ENCODE peak calls at places on chromosome 20, in nine cellular contexts. One of them, this sample, is unnamed.

GRCh38 chr20:2252419-2253060 is 43.3 kb upstream of the TGM3 start:
- DNase-seq in stomach: no peak
- DNase-seq in head of caudate nucleus: no peak
- DNase-seq in pancreas: no peak
- DNase-seq in right cardiac atrium: no peak
- DNase-seq in GM04504: no peak
- DNase-seq in astrocyte of the spinal cord: no peak
- DNase-seq in heart right ventricle: no peak
- DNase-seq in activated CD4-positive, alpha-beta T cell treated with anti-CD3 and anti-CD28 coated beads, Interleukin-2, amount 10 ng/mL, durations not matched to agents 7 days and 5 days: no peak
- DNase-seq in this sample: no peak

GRCh38 chr20:37379967-37380828 is 34.3 kb downstream of the SRC start:
- DNase-seq in astrocyte of the spinal cord: peak
- DNase-seq in right cardiac atrium: peak
- DNase-seq in GM04504: no peak
- DNase-seq in stomach: no peak
- DNase-seq in heart right ventricle: no peak
- DNase-seq in pancreas: no peak
- DNase-seq in activated CD4-positive, alpha-beta T cell treated with anti-CD3 and anti-CD28 coated beads, Interleukin-2, amount 10 ng/mL, durations not matched to agents 7 days and 5 days: no peak
- DNase-seq in head of caudate nucleus: no peak
- DNase-seq in this sample: peak

GRCh38 chr20:21389368-21389767 is 8.0 kb downstream of the NKX2-4 start:
- DNase-seq in astrocyte of the spinal cord: no peak
- DNase-seq in activated CD4-positive, alpha-beta T cell treated with anti-CD3 and anti-CD28 coated beads, Interleukin-2, amount 10 ng/mL, durations not matched to agents 7 days and 5 days: no peak
- DNase-seq in head of caudate nucleus: no peak
- DNase-seq in GM04504: no peak
- DNase-seq in right cardiac atrium: no peak
- DNase-seq in heart right ventricle: no peak
- DNase-seq in stomach: no peak
- DNase-seq in pancreas: no peak
- DNase-seq in this sample: no peak

GRCh38 chr20:58264271-58264670 is 35.8 kb upstream of the ANKRD60 start:
- DNase-seq in GM04504: no peak
- DNase-seq in heart right ventricle: no peak
- DNase-seq in pancreas: no peak
- DNase-seq in stomach: no peak
- DNase-seq in astrocyte of the spinal cord: no peak
- DNase-seq in activated CD4-positive, alpha-beta T cell treated with anti-CD3 and anti-CD28 coated beads, Interleukin-2, amount 10 ng/mL, durations not matched to agents 7 days and 5 days: no peak
- DNase-seq in head of caudate nucleus: no peak
- DNase-seq in right cardiac atrium: no peak
- DNase-seq in this sample: peak

GRCh38 chr20:32968833-32969241 is 35.4 kb downstream of the SUN5 start:
- DNase-seq in GM04504: no peak
- DNase-seq in astrocyte of the spinal cord: no peak
- DNase-seq in stomach: no peak
- DNase-seq in activated CD4-positive, alpha-beta T cell treated with anti-CD3 and anti-CD28 coated beads, Interleukin-2, amount 10 ng/mL, durations not matched to agents 7 days and 5 days: no peak
- DNase-seq in head of caudate nucleus: peak
- DNase-seq in right cardiac atrium: no peak
- DNase-seq in heart right ventricle: no peak
- DNase-seq in pancreas: no peak
- DNase-seq in this sample: no peak

GRCh38 chr20:38252292-38253288 is 7.9 kb downstream of the KIAA1755 start:
- DNase-seq in activated CD4-positive, alpha-beta T cell treated with anti-CD3 and anti-CD28 coated beads, Interleukin-2, amount 10 ng/mL, durations not matched to agents 7 days and 5 days: no peak
- DNase-seq in stomach: no peak
- DNase-seq in heart right ventricle: no peak
- DNase-seq in astrocyte of the spinal cord: peak
- DNase-seq in GM04504: no peak
- DNase-seq in pancreas: no peak
- DNase-seq in head of caudate nucleus: no peak
- DNase-seq in right cardiac atrium: peak
- DNase-seq in this sample: no peak

GRCh38 chr20:47028487-47028886 is 133.8 kb downstream of the EYA2 start:
- DNase-seq in heart right ventricle: no peak
- DNase-seq in astrocyte of the spinal cord: no peak
- DNase-seq in stomach: no peak
- DNase-seq in right cardiac atrium: no peak
- DNase-seq in pancreas: no peak
- DNase-seq in GM04504: no peak
- DNase-seq in head of caudate nucleus: no peak
- DNase-seq in activated CD4-positive, alpha-beta T cell treated with anti-CD3 and anti-CD28 coated beads, Interleukin-2, amount 10 ng/mL, durations not matched to agents 7 days and 5 days: no peak
- DNase-seq in this sample: no peak

GRCh38 chr20:46118481-46119020 is 437 bp downstream of the CD40 start:
- DNase-seq in head of caudate nucleus: no peak
- DNase-seq in astrocyte of the spinal cord: no peak
- DNase-seq in GM04504: no peak
- DNase-seq in stomach: peak
- DNase-seq in activated CD4-positive, alpha-beta T cell treated with anti-CD3 and anti-CD28 coated beads, Interleukin-2, amount 10 ng/mL, durations not matched to agents 7 days and 5 days: no peak
- DNase-seq in heart right ventricle: peak
- DNase-seq in right cardiac atrium: peak
- DNase-seq in pancreas: peak
- DNase-seq in this sample: no peak

GRCh38 chr20:36936341-36936740 is 15.2 kb downstream of the SAMHD1 start:
- DNase-seq in GM04504: no peak
- DNase-seq in pancreas: no peak
- DNase-seq in astrocyte of the spinal cord: no peak
- DNase-seq in heart right ventricle: no peak
- DNase-seq in stomach: no peak
- DNase-seq in activated CD4-positive, alpha-beta T cell treated with anti-CD3 and anti-CD28 coated beads, Interleukin-2, amount 10 ng/mL, durations not matched to agents 7 days and 5 days: no peak
- DNase-seq in head of caudate nucleus: no peak
- DNase-seq in right cardiac atrium: no peak
- DNase-seq in this sample: no peak

GRCh38 chr20:35315199-35316020 is 23.2 kb upstream of the FAM83C start:
- DNase-seq in GM04504: no peak
- DNase-seq in astrocyte of the spinal cord: no peak
- DNase-seq in heart right ventricle: no peak
- DNase-seq in head of caudate nucleus: peak
- DNase-seq in pancreas: no peak
- DNase-seq in stomach: no peak
- DNase-seq in activated CD4-positive, alpha-beta T cell treated with anti-CD3 and anti-CD28 coated beads, Interleukin-2, amount 10 ng/mL, durations not matched to agents 7 days and 5 days: no peak
- DNase-seq in right cardiac atrium: no peak
- DNase-seq in this sample: no peak

GRCh38 chr20:3661836-3662665 is 1.1 kb downstream of the GFRA4 start:
- DNase-seq in activated CD4-positive, alpha-beta T cell treated with anti-CD3 and anti-CD28 coated beads, Interleukin-2, amount 10 ng/mL, durations not matched to agents 7 days and 5 days: no peak
- DNase-seq in stomach: no peak
- DNase-seq in head of caudate nucleus: no peak
- DNase-seq in GM04504: no peak
- DNase-seq in heart right ventricle: no peak
- DNase-seq in astrocyte of the spinal cord: no peak
- DNase-seq in right cardiac atrium: no peak
- DNase-seq in pancreas: no peak
- DNase-seq in this sample: no peak

GRCh38 chr20:288956-289692 is 1.4 kb downstream of the C20orf96 start:
- DNase-seq in activated CD4-positive, alpha-beta T cell treated with anti-CD3 and anti-CD28 coated beads, Interleukin-2, amount 10 ng/mL, durations not matched to agents 7 days and 5 days: no peak
- DNase-seq in stomach: no peak
- DNase-seq in GM04504: no peak
- DNase-seq in astrocyte of the spinal cord: no peak
- DNase-seq in head of caudate nucleus: no peak
- DNase-seq in pancreas: no peak
- DNase-seq in heart right ventricle: no peak
- DNase-seq in right cardiac atrium: no peak
- DNase-seq in this sample: peak

GRCh38 chr20:20064303-20064702 is 12.0 kb downstream of the CFAP61 start:
- DNase-seq in astrocyte of the spinal cord: no peak
- DNase-seq in GM04504: no peak
- DNase-seq in stomach: no peak
- DNase-seq in activated CD4-positive, alpha-beta T cell treated with anti-CD3 and anti-CD28 coated beads, Interleukin-2, amount 10 ng/mL, durations not matched to agents 7 days and 5 days: no peak
- DNase-seq in right cardiac atrium: no peak
- DNase-seq in head of caudate nucleus: no peak
- DNase-seq in heart right ventricle: no peak
- DNase-seq in pancreas: no peak
- DNase-seq in this sample: peak

GRCh38 chr20:40816039-40816352 is 127.0 kb upstream of the MAFB start:
- DNase-seq in activated CD4-positive, alpha-beta T cell treated with anti-CD3 and anti-CD28 coated beads, Interleukin-2, amount 10 ng/mL, durations not matched to agents 7 days and 5 days: no peak
- DNase-seq in right cardiac atrium: no peak
- DNase-seq in stomach: no peak
- DNase-seq in heart right ventricle: no peak
- DNase-seq in astrocyte of the spinal cord: peak
- DNase-seq in pancreas: no peak
- DNase-seq in head of caudate nucleus: no peak
- DNase-seq in GM04504: no peak
- DNase-seq in this sample: no peak

GRCh38 chr20:38186788-38187221 is 21.7 kb upstream of the TGM2 start:
- DNase-seq in head of caudate nucleus: no peak
- DNase-seq in astrocyte of the spinal cord: peak
- DNase-seq in activated CD4-positive, alpha-beta T cell treated with anti-CD3 and anti-CD28 coated beads, Interleukin-2, amount 10 ng/mL, durations not matched to agents 7 days and 5 days: no peak
- DNase-seq in GM04504: no peak
- DNase-seq in stomach: no peak
- DNase-seq in right cardiac atrium: no peak
- DNase-seq in heart right ventricle: no peak
- DNase-seq in pancreas: no peak
- DNase-seq in this sample: peak

GRCh38 chr20:388034-388994 is 7.8 kb downstream of the TRIB3 start:
- DNase-seq in astrocyte of the spinal cord: no peak
- DNase-seq in pancreas: no peak
- DNase-seq in heart right ventricle: no peak
- DNase-seq in GM04504: no peak
- DNase-seq in head of caudate nucleus: no peak
- DNase-seq in right cardiac atrium: no peak
- DNase-seq in stomach: no peak
- DNase-seq in activated CD4-positive, alpha-beta T cell treated with anti-CD3 and anti-CD28 coated beads, Interleukin-2, amount 10 ng/mL, durations not matched to agents 7 days and 5 days: no peak
- DNase-seq in this sample: no peak

GRCh38 chr20:44211177-44212039 is 837 bp upstream of the OSER1 start:
- DNase-seq in right cardiac atrium: peak
- DNase-seq in heart right ventricle: no peak
- DNase-seq in head of caudate nucleus: peak
- DNase-seq in GM04504: no peak
- DNase-seq in stomach: no peak
- DNase-seq in pancreas: peak
- DNase-seq in astrocyte of the spinal cord: peak
- DNase-seq in activated CD4-positive, alpha-beta T cell treated with anti-CD3 and anti-CD28 coated beads, Interleukin-2, amount 10 ng/mL, durations not matched to agents 7 days and 5 days: no peak
- DNase-seq in this sample: no peak

GRCh38 chr20:31758521-31758920 is 19.4 kb downstream of the TPX2 start:
- DNase-seq in GM04504: no peak
- DNase-seq in stomach: no peak
- DNase-seq in heart right ventricle: no peak
- DNase-seq in right cardiac atrium: no peak
- DNase-seq in activated CD4-positive, alpha-beta T cell treated with anti-CD3 and anti-CD28 coated beads, Interleukin-2, amount 10 ng/mL, durations not matched to agents 7 days and 5 days: no peak
- DNase-seq in pancreas: no peak
- DNase-seq in astrocyte of the spinal cord: no peak
- DNase-seq in head of caudate nucleus: no peak
- DNase-seq in this sample: no peak

GRCh38 chr20:43722153-43722505 is 4.7 kb downstream of the GTSF1L start:
- DNase-seq in GM04504: no peak
- DNase-seq in heart right ventricle: no peak
- DNase-seq in astrocyte of the spinal cord: no peak
- DNase-seq in right cardiac atrium: no peak
- DNase-seq in head of caudate nucleus: no peak
- DNase-seq in stomach: no peak
- DNase-seq in pancreas: no peak
- DNase-seq in activated CD4-positive, alpha-beta T cell treated with anti-CD3 and anti-CD28 coated beads, Interleukin-2, amount 10 ng/mL, durations not matched to agents 7 days and 5 days: peak
- DNase-seq in this sample: no peak

GRCh38 chr20:63567382-63568169 is 6.5 kb downstream of the HELZ2 start:
- DNase-seq in head of caudate nucleus: no peak
- DNase-seq in right cardiac atrium: peak
- DNase-seq in pancreas: no peak
- DNase-seq in astrocyte of the spinal cord: peak
- DNase-seq in stomach: peak
- DNase-seq in heart right ventricle: no peak
- DNase-seq in GM04504: no peak
- DNase-seq in activated CD4-positive, alpha-beta T cell treated with anti-CD3 and anti-CD28 coated beads, Interleukin-2, amount 10 ng/mL, durations not matched to agents 7 days and 5 days: peak
- DNase-seq in this sample: no peak

GRCh38 chr20:63917811-63918210 is 22.9 kb downstream of the DNAJC5 start:
- DNase-seq in heart right ventricle: no peak
- DNase-seq in GM04504: no peak
- DNase-seq in right cardiac atrium: no peak
- DNase-seq in head of caudate nucleus: peak
- DNase-seq in pancreas: no peak
- DNase-seq in astrocyte of the spinal cord: no peak
- DNase-seq in activated CD4-positive, alpha-beta T cell treated with anti-CD3 and anti-CD28 coated beads, Interleukin-2, amount 10 ng/mL, durations not matched to agents 7 days and 5 days: no peak
- DNase-seq in stomach: no peak
- DNase-seq in this sample: no peak

GRCh38 chr20:8798505-8798904 is 270.4 kb upstream of the PLCB4 start:
- DNase-seq in head of caudate nucleus: no peak
- DNase-seq in GM04504: peak
- DNase-seq in pancreas: no peak
- DNase-seq in heart right ventricle: no peak
- DNase-seq in stomach: no peak
- DNase-seq in activated CD4-positive, alpha-beta T cell treated with anti-CD3 and anti-CD28 coated beads, Interleukin-2, amount 10 ng/mL, durations not matched to agents 7 days and 5 days: no peak
- DNase-seq in astrocyte of the spinal cord: peak
- DNase-seq in right cardiac atrium: peak
- DNase-seq in this sample: no peak

GRCh38 chr20:51542033-51542893 is at the start of gene NFATC2:
- DNase-seq in astrocyte of the spinal cord: no peak
- DNase-seq in right cardiac atrium: peak
- DNase-seq in head of caudate nucleus: no peak
- DNase-seq in pancreas: peak
- DNase-seq in heart right ventricle: peak
- DNase-seq in stomach: peak
- DNase-seq in activated CD4-positive, alpha-beta T cell treated with anti-CD3 and anti-CD28 coated beads, Interleukin-2, amount 10 ng/mL, durations not matched to agents 7 days and 5 days: peak
- DNase-seq in GM04504: no peak
- DNase-seq in this sample: peak

GRCh38 chr20:23540624-23541023 is 27.7 kb downstream of the CST9L start:
- DNase-seq in heart right ventricle: no peak
- DNase-seq in right cardiac atrium: no peak
- DNase-seq in astrocyte of the spinal cord: no peak
- DNase-seq in GM04504: no peak
- DNase-seq in head of caudate nucleus: no peak
- DNase-seq in pancreas: no peak
- DNase-seq in stomach: no peak
- DNase-seq in activated CD4-positive, alpha-beta T cell treated with anti-CD3 and anti-CD28 coated beads, Interleukin-2, amount 10 ng/mL, durations not matched to agents 7 days and 5 days: no peak
- DNase-seq in this sample: peak

GRCh38 chr20:46206025-46206424 is 87.9 kb downstream of the CD40 start:
- DNase-seq in head of caudate nucleus: peak
- DNase-seq in heart right ventricle: no peak
- DNase-seq in right cardiac atrium: peak
- DNase-seq in astrocyte of the spinal cord: no peak
- DNase-seq in pancreas: no peak
- DNase-seq in GM04504: no peak
- DNase-seq in activated CD4-positive, alpha-beta T cell treated with anti-CD3 and anti-CD28 coated beads, Interleukin-2, amount 10 ng/mL, durations not matched to agents 7 days and 5 days: no peak
- DNase-seq in stomach: peak
- DNase-seq in this sample: peak

GRCh38 chr20:49697071-49697470 is 16.6 kb downstream of the B4GALT5 start:
- DNase-seq in stomach: peak
- DNase-seq in GM04504: no peak
- DNase-seq in activated CD4-positive, alpha-beta T cell treated with anti-CD3 and anti-CD28 coated beads, Interleukin-2, amount 10 ng/mL, durations not matched to agents 7 days and 5 days: no peak
- DNase-seq in pancreas: peak
- DNase-seq in heart right ventricle: no peak
- DNase-seq in astrocyte of the spinal cord: no peak
- DNase-seq in right cardiac atrium: no peak
- DNase-seq in head of caudate nucleus: no peak
- DNase-seq in this sample: no peak

GRCh38 chr20:23049201-23049932 is at the start of gene THBD:
- DNase-seq in stomach: peak
- DNase-seq in astrocyte of the spinal cord: peak
- DNase-seq in activated CD4-positive, alpha-beta T cell treated with anti-CD3 and anti-CD28 coated beads, Interleukin-2, amount 10 ng/mL, durations not matched to agents 7 days and 5 days: no peak
- DNase-seq in GM04504: no peak
- DNase-seq in heart right ventricle: peak
- DNase-seq in right cardiac atrium: peak
- DNase-seq in head of caudate nucleus: no peak
- DNase-seq in pancreas: peak
- DNase-seq in this sample: peak

GRCh38 chr20:37342231-37343177 is 3.4 kb upstream of the SRC start:
- DNase-seq in heart right ventricle: no peak
- DNase-seq in right cardiac atrium: no peak
- DNase-seq in astrocyte of the spinal cord: no peak
- DNase-seq in activated CD4-positive, alpha-beta T cell treated with anti-CD3 and anti-CD28 coated beads, Interleukin-2, amount 10 ng/mL, durations not matched to agents 7 days and 5 days: no peak
- DNase-seq in stomach: no peak
- DNase-seq in pancreas: no peak
- DNase-seq in head of caudate nucleus: no peak
- DNase-seq in GM04504: no peak
- DNase-seq in this sample: no peak

GRCh38 chr20:4449977-4450715 is 271.6 kb upstream of the PRND start:
- DNase-seq in astrocyte of the spinal cord: peak
- DNase-seq in pancreas: no peak
- DNase-seq in right cardiac atrium: no peak
- DNase-seq in heart right ventricle: no peak
- DNase-seq in GM04504: no peak
- DNase-seq in activated CD4-positive, alpha-beta T cell treated with anti-CD3 and anti-CD28 coated beads, Interleukin-2, amount 10 ng/mL, durations not matched to agents 7 days and 5 days: no peak
- DNase-seq in stomach: no peak
- DNase-seq in head of caudate nucleus: no peak
- DNase-seq in this sample: peak

GRCh38 chr20:47360489-47361267 is 4.2 kb upstream of the ZMYND8 start:
- DNase-seq in stomach: peak
- DNase-seq in pancreas: peak
- DNase-seq in right cardiac atrium: peak
- DNase-seq in head of caudate nucleus: peak
- DNase-seq in astrocyte of the spinal cord: peak
- DNase-seq in heart right ventricle: peak
- DNase-seq in GM04504: peak
- DNase-seq in activated CD4-positive, alpha-beta T cell treated with anti-CD3 and anti-CD28 coated beads, Interleukin-2, amount 10 ng/mL, durations not matched to agents 7 days and 5 days: no peak
- DNase-seq in this sample: peak

GRCh38 chr20:35020108-35021031 is 64.7 kb downstream of the MYH7B start:
- DNase-seq in head of caudate nucleus: no peak
- DNase-seq in stomach: no peak
- DNase-seq in right cardiac atrium: no peak
- DNase-seq in activated CD4-positive, alpha-beta T cell treated with anti-CD3 and anti-CD28 coated beads, Interleukin-2, amount 10 ng/mL, durations not matched to agents 7 days and 5 days: no peak
- DNase-seq in pancreas: peak
- DNase-seq in astrocyte of the spinal cord: no peak
- DNase-seq in GM04504: no peak
- DNase-seq in heart right ventricle: no peak
- DNase-seq in this sample: no peak

This sample was measured in PC-3.